ENCODE peak calls at places on chromosomes 4 and X, in seven cellular contexts. Y, N, K, I, B, X and O are unnamed samples.

GRCh38 chrX:18286322-18286831 is 65.7 kb upstream of the BEND2 start:
- DNase-seq in Y (no peak), I (no peak), K (no peak), N (no peak), X (no peak), B (no peak), O (no peak)

GRCh38 chrX:41722816-41723215 is 1.2 kb upstream of the GPR82 start:
- DNase-seq in K (no peak), Y (no peak), B (no peak), X (no peak), I (no peak), N (no peak), O (no peak)

GRCh38 chr4:110310795-110311194 is 112.4 kb upstream of the ELOVL6 start:
- DNase-seq in I (no peak), Y (no peak), B (no peak), K (peak; percentile 11), N (no peak), X (no peak), O (no peak)

GRCh38 chr4:179867300-179867878 is 2375.8 kb upstream of the TENM3 start:
- DNase-seq in I (peak; percentile 26), N (no peak), B (peak; percentile 1), X (no peak), Y (no peak), K (peak; percentile 68), O (peak; percentile 12)

GRCh38 chr4:39713691-39714090 is 15.8 kb downstream of the UBE2K start:
- DNase-seq in X (no peak), K (no peak), B (no peak), N (no peak), I (no peak), Y (no peak), O (no peak)

GRCh38 chrX:404656-405055 is 17.9 kb upstream of the PPP2R3B start:
- DNase-seq in B (no peak), N (no peak), X (no peak), I (no peak), K (no peak), Y (no peak), O (no peak)

GRCh38 chrX:131746491-131746968 is 202.7 kb downstream of the OR13H1 start:
- DNase-seq in I (no peak), B (no peak), Y (peak; percentile 90), X (peak; percentile 87), K (peak; percentile 92), N (no peak), O (peak; percentile 13)

GRCh38 chrX:137071596-137071995 is 37.8 kb upstream of the GPR101 start:
- DNase-seq in N (no peak), Y (no peak), I (no peak), K (no peak), B (no peak), X (no peak), O (no peak)

GRCh38 chr4:244471-244870 is 60.8 kb downstream of the ZNF732 start:
- DNase-seq in N (peak; percentile 12), K (peak; percentile 38), I (no peak), X (peak; percentile 19), Y (no peak), B (no peak), O (no peak)

GRCh38 chr4:10299601-10300000 is 157.6 kb downstream of the ZNF518B start:
- DNase-seq in Y (no peak), N (no peak), I (no peak), B (no peak), X (no peak), K (no peak), O (no peak)

GRCh38 chr4:67909910-67910905 is 26.4 kb upstream of the TMPRSS11D start:
- DNase-seq in X (no peak), B (no peak), I (no peak), Y (no peak), N (no peak), K (peak; percentile 10), O (no peak)

GRCh38 chr4:114281561-114281960 is 302.1 kb upstream of the ARSJ start:
- DNase-seq in I (no peak), N (no peak), K (no peak), X (no peak), B (no peak), Y (no peak), O (no peak)

GRCh38 chr4:147678121-147678520 is 5.8 kb downstream of the PRMT9 start:
- DNase-seq in Y (no peak), B (no peak), N (no peak), X (no peak), K (no peak), I (no peak), O (no peak)

GRCh38 chr4:139606600-139607301 is 50.7 kb upstream of the SETD7 start:
- DNase-seq in X (no peak), K (peak; percentile 86), B (no peak), I (no peak), N (peak; percentile 10), Y (no peak), O (no peak)

GRCh38 chr4:113979973-113980615 is 647 bp upstream of the ARSJ start:
- DNase-seq in I (no peak), X (no peak), Y (no peak), K (no peak), N (no peak), B (no peak), O (no peak)

GRCh38 chr4:7367361-7367760 is 67.4 kb downstream of the PSAPL1 start:
- DNase-seq in X (no peak), Y (no peak), N (no peak), B (no peak), I (no peak), K (no peak), O (no peak)

GRCh38 chr4:5712517-5712916 is 1.5 kb downstream of the EVC start:
- DNase-seq in K (no peak), B (no peak), N (no peak), I (no peak), X (no peak), Y (no peak), O (peak; percentile 25)

GRCh38 chr4:105277702-105278101 is 131.0 kb downstream of the TET2 start:
- DNase-seq in K (no peak), X (no peak), B (no peak), I (no peak), Y (peak; percentile 70), N (no peak), O (no peak)

GRCh38 chrX:48789366-48790220 is 3.2 kb downstream of the GATA1 start:
- DNase-seq in X (no peak), I (no peak), B (no peak), K (no peak), Y (no peak), N (no peak), O (no peak)